ENCODE peak calls at places on chromosomes 1 and 21, in four cellular contexts. U is CD8-positive, alpha-beta memory T cell; F is choroid plexus epithelial cell; M is astrocyte of the spinal cord. Q is an unnamed sample.
A peak's percentile ranks its signal among the peaks of the same experiment; 100 is the strongest.

GRCh38 chr1:22876359-22877111 is 96.1 kb downstream of the LACTBL1 start:
- DNase-seq in U (no peak), F (peak; percentile 77), M (peak; percentile 77), Q (no peak)

GRCh38 chr1:211616231-211617031 is 37.5 kb upstream of the SLC30A1 start:
- DNase-seq in U (no peak), F (no peak), M (no peak), Q (no peak)

GRCh38 chr21:42833439-42833815 is 45.9 kb downstream of the WDR4 start:
- DNase-seq in U (peak; percentile 56), F (peak; percentile 12), M (no peak), Q (peak; percentile 72)

GRCh38 chr1:200354243-200354642 is 55.6 kb downstream of the ZNF281 start:
- DNase-seq in U (no peak), F (peak; percentile 51), M (no peak), Q (no peak)

GRCh38 chr21:43355925-43356289 is 71.0 kb downstream of the SIK1 start:
- DNase-seq in U (no peak), F (no peak), M (no peak), Q (no peak)

GRCh38 chr1:31602081-31602480 is 15.4 kb upstream of the HCRTR1 start:
- DNase-seq in U (no peak), F (no peak), M (no peak), Q (no peak)

GRCh38 chr21:44820851-44821250 is 3.0 kb upstream of the SUMO3 start:
- DNase-seq in U (no peak), F (peak; percentile 46), M (no peak), Q (no peak)

GRCh38 chr1:165452336-165453130 is 7.6 kb upstream of the RXRG start:
- DNase-seq in U (no peak), F (no peak), M (no peak), Q (no peak)

GRCh38 chr1:184506501-184506900 is 119.7 kb downstream of the C1orf21 start:
- DNase-seq in U (no peak), F (no peak), M (no peak), Q (no peak)

GRCh38 chr1:172068334-172068733 is 227.0 kb downstream of the DNM3 start:
- DNase-seq in U (no peak), F (no peak), M (no peak), Q (no peak)

GRCh38 chr1:195618287-195618686 is 990.0 kb downstream of the KCNT2 start:
- DNase-seq in U (no peak), F (no peak), M (no peak), Q (no peak)

GRCh38 chr1:214525535-214526019 is 25.8 kb downstream of the PTPN14 start:
- DNase-seq in U (no peak), F (peak; percentile 57), M (peak; percentile 68), Q (peak; percentile 9)

GRCh38 chr1:182338806-182339370 is 52.7 kb downstream of the GLUL start:
- DNase-seq in U (no peak), F (no peak), M (no peak), Q (no peak)

GRCh38 chr1:116769561-116769977 is 15.3 kb downstream of the CD2 start:
- DNase-seq in U (peak; percentile 88), F (peak; percentile 28), M (peak; percentile 67), Q (peak; percentile 100)

GRCh38 chr1:50724626-50725286 is 235.3 kb downstream of the FAF1 start:
- DNase-seq in U (no peak), F (peak; percentile 11), M (no peak), Q (peak; percentile 42)

GRCh38 chr1:6490181-6491075 is 1.0 kb downstream of the PLEKHG5 start:
- DNase-seq in U (peak; percentile 38), F (peak; percentile 78), M (peak; percentile 81), Q (peak; percentile 51)

GRCh38 chr1:53417003-53417402 is 42.2 kb upstream of the DMRTB1 start:
- DNase-seq in U (no peak), F (no peak), M (no peak), Q (no peak)

GRCh38 chr1:208835082-208835467 is 590.9 kb upstream of the PLXNA2 start:
- DNase-seq in U (no peak), F (no peak), M (no peak), Q (no peak)

GRCh38 chr1:55252942-55253589 is 37.9 kb upstream of the USP24 start:
- DNase-seq in U (no peak), F (no peak), M (no peak), Q (no peak)

GRCh38 chr1:161738627-161739287 is 10.8 kb upstream of the DUSP12 start:
- DNase-seq in U (peak; percentile 55), F (peak; percentile 91), M (peak; percentile 68), Q (peak; percentile 67)

GRCh38 chr1:55244476-55245109 is 29.4 kb upstream of the USP24 start:
- DNase-seq in U (no peak), F (peak; percentile 49), M (no peak), Q (no peak)

GRCh38 chr21:37210017-37210593 is 57.0 kb downstream of the VPS26C start:
- DNase-seq in U (no peak), F (no peak), M (no peak), Q (no peak)

GRCh38 chr21:45011426-45011825 is 63.0 kb upstream of the ADARB1 start:
- DNase-seq in U (no peak), F (no peak), M (no peak), Q (no peak)

GRCh38 chr21:40049031-40049958 is 182.1 kb downstream of the PCP4 start:
- DNase-seq in U (no peak), F (no peak), M (peak; percentile 83), Q (no peak)

GRCh38 chr1:22171951-22172715 is 29.2 kb upstream of the WNT4 start:
- DNase-seq in U (no peak), F (no peak), M (no peak), Q (no peak)

GRCh38 chr1:22210636-22211035 is 67.7 kb upstream of the WNT4 start:
- DNase-seq in U (no peak), F (no peak), M (no peak), Q (no peak)

GRCh38 chr21:35646606-35647005 is 413.7 kb downstream of the SETD4 start:
- DNase-seq in U (no peak), F (no peak), M (peak; percentile 18), Q (no peak)

GRCh38 chr1:74771913-74772515 is 39.1 kb downstream of the TYW3 start:
- DNase-seq in U (peak; percentile 3), F (peak; percentile 74), M (peak; percentile 55), Q (peak; percentile 55)

GRCh38 chr1:22808186-22808845 is 97.7 kb downstream of the EPHB2 start:
- DNase-seq in U (no peak), F (no peak), M (peak; percentile 82), Q (no peak)

GRCh38 chr21:17003763-17004373 is 509.0 kb upstream of the CXADR start:
- DNase-seq in U (no peak), F (peak; percentile 26), M (peak; percentile 58), Q (peak; percentile 72)

DNA sequence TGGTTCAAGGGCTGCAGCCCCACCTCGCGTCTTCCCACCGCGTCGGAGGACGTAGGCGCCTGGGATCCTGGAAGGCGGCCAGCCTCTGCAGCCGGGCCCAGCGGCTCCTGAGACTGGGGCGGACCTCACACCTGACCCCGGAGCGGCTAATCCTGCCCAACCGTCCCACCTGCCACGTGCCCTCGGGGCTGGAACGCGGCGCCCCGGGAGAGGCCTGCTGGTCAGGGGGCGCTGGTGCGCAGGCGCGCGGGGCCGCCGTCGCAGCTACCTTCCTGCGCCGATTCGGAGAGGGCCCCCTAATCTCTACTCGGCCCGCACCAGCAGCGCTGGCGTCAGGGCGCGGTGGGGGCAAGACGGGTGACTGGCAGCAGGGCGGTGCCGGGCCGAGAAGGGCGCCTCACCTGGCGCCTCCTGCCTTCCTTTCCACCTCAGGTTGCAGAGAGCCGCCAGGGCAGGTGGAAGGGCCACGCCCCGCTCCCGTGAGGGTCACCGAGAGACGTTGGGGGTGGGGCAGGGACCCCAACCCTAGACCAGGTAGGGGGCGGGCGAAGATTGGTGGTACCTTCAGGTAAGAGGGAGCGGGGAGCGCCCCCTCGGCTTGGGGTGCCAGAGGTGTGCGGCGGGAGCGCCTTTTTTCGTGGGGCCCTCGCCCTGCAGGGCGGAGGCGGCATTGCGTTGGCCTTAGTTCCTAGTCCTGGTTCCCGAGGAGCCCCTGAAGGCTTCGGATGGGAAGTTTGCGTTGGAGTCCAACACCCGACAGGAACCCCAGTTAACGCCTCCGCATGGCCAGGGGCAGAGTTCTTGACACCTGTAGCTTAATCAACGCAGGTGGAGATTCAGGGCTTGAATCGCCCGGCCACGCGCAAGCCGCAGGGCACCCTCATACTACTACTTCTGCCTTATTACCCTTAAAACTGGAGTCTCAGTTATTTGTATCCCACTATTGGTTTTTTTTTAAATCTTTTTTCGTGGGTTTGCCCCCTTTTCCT is at the start of gene TDRD5:
- DNase-seq in U (no peak), F (no peak), M (no peak), Q (no peak)
- H3K4me3 ChIP-seq in U (no peak within 1 kb of the TSS), F (no peak within 1 kb of the TSS), M (no peak within 1 kb of the TSS), Q (no peak within 1 kb of the TSS)

GRCh38 chr1:227938276-227938675 is 9.5 kb downstream of the WNT9A start:
- DNase-seq in U (no peak), F (no peak), M (no peak), Q (no peak)
- H3K4me3 ChIP-seq in U (no peak overlapping the region), F (no peak overlapping the region), M (no peak overlapping the region), Q (no peak overlapping the region)

DNA sequence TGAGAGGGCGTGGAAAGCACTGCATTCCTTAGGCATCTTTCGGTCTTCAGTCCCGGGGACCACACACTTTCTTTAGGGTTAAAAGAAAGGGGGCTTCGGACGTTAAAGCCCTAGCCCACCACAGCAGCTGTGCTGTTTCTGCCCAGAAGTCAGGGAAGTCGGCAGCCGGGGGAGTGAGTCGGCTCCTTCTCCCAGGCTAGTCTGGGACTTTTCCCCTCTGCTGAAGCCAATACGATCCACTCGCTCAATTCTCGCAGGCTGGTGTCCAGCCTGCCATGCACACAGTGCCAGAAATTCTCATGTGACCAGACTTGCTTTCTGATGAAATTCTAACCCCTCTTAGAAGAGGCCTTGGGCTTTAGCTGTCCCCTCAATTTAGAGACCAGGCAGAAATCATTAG is 67.7 kb downstream of the BCAR3 start:
- DNase-seq in U (no peak), F (peak; percentile 58), M (no peak), Q (no peak)
- H3K4me3 ChIP-seq in U (no peak overlapping the region), F (peak overlapping the region; percentile 3), M (peak overlapping the region; percentile 6), Q (no peak overlapping the region)

DNA sequence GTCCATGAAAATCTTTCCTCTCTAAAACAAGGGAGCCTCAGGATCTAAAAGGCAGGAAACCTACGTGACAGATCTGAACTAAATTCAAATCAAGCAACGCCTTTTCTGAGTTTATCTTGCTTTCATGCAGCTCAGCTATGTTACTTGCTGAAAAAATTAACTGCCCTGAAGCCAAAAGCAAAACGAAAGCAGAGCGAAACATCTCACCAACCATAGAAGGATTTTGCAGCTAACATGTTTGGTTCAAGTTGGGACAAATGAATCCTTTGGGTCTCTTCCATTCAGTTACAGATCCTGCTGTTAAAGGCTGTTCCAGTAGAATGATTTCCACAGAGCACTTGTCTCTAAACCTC is 488 bp downstream of the SLC2A5 start:
- DNase-seq in U (no peak), F (no peak), M (peak; percentile 16), Q (no peak)
- H3K4me3 ChIP-seq in U (no peak overlapping the region), F (no peak overlapping the region), M (no peak overlapping the region), Q (no peak overlapping the region)

DNA sequence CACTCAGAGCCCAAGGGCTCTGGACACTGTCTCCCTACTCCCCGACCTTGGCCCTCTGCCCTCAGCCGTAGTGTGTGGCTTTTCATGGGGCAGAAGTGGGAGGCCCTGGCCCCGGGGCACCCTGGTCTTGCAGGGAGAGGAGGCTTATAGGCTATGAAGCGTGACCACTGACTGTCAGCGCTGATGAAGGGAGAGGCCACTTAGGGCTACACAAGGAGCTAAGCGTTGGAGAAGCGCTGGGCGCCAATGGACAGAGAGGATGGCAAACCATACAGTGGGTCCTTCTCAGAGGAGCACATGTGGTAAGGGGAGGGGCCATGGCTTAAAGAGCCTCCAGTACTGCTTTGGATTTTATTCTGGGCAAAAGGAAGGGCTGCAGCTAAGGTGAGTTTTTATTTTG is 7.9 kb downstream of the CRABP2 start:
- DNase-seq in U (no peak), F (no peak), M (no peak), Q (no peak)
- H3K4me3 ChIP-seq in U (no peak overlapping the region), F (no peak overlapping the region), M (no peak overlapping the region), Q (no peak overlapping the region)

Q was measured in Jurkat, Clone E6-1.